ENCODE peak calls at places on chromosomes 3 and 15, in nine cellular contexts. H is A673, Y is tibial artery, X is fibroblast of lung, C is body of pancreas, I is upper lobe of right lung, T is transverse colon, G is psoas muscle, Q is A549. V is an unnamed sample.

GRCh38 chr3:173403376-173403775 is 5.8 kb downstream of the NLGN1 start:
- DNase-seq in H (no peak), Y (no peak), X (peak), C (no peak), I (no peak), T (no peak), G (no peak), Q (no peak), V (no peak)

GRCh38 chr3:72176537-72177041 is 391.6 kb upstream of the PROK2 start:
- DNase-seq in H (no peak), Y (no peak), X (no peak), C (no peak), I (no peak), T (peak), G (no peak), Q (no peak), V (peak)

GRCh38 chr15:59371458-59372351 is 966 bp downstream of the MYO1E start:
- DNase-seq in H (peak), Y (peak), X (no peak), C (peak), I (peak), T (peak), G (peak), Q (no peak), V (no peak)

GRCh38 chr15:95536638-95537037 is 793.9 kb upstream of the NR2F2 start:
- DNase-seq in H (no peak), Y (no peak), X (no peak), C (no peak), I (no peak), T (no peak), G (no peak), Q (no peak), V (no peak)

GRCh38 chr15:84714816-84715215 is 1.1 kb downstream of the SEC11A start:
- DNase-seq in H (no peak), Y (no peak), X (no peak), C (no peak), I (no peak), T (no peak), G (no peak), Q (no peak), V (no peak)

GRCh38 chr3:46298871-46299607 is 54.9 kb upstream of the CCR2 start:
- DNase-seq in H (no peak), Y (no peak), X (no peak), C (no peak), I (no peak), T (no peak), G (no peak), Q (no peak), V (no peak)

GRCh38 chr3:59052803-59053411 is 3.1 kb upstream of the CFAP20DC start:
- DNase-seq in H (peak), Y (no peak), X (peak), C (peak), I (no peak), T (no peak), G (no peak), Q (peak), V (no peak)

GRCh38 chr3:81443457-81443782 is 318.0 kb downstream of the GBE1 start:
- DNase-seq in H (no peak), Y (no peak), X (no peak), C (no peak), I (no peak), T (no peak), G (no peak), Q (no peak), V (no peak)

GRCh38 chr3:60010778-60011177 is 961.0 kb upstream of the CFAP20DC start:
- DNase-seq in H (no peak), Y (no peak), X (no peak), C (no peak), I (no peak), T (no peak), G (no peak), Q (no peak), V (peak)

GRCh38 chr15:97446138-97446537 is 514.4 kb upstream of the ARRDC4 start:
- DNase-seq in H (peak), Y (no peak), X (no peak), C (no peak), I (no peak), T (no peak), G (no peak), Q (no peak), V (no peak)

GRCh38 chr3:127740136-127740915 is 67.6 kb downstream of the ABTB1 start:
- DNase-seq in H (no peak), Y (no peak), X (no peak), C (peak), I (no peak), T (no peak), G (no peak), Q (no peak), V (no peak)

GRCh38 chr3:12405432-12406272 is 78.6 kb upstream of the TSEN2 start:
- DNase-seq in H (peak), Y (peak), X (peak), C (peak), I (peak), T (peak), G (peak), Q (peak), V (peak)

GRCh38 chr3:184598220-184598927 is 36.8 kb downstream of the EPHB3 start:
- DNase-seq in H (no peak), Y (no peak), X (no peak), C (no peak), I (peak), T (no peak), G (no peak), Q (no peak), V (no peak)

GRCh38 chr3:171347017-171347979 is 112.9 kb downstream of the TNIK start:
- DNase-seq in H (peak), Y (no peak), X (peak), C (no peak), I (no peak), T (no peak), G (no peak), Q (no peak), V (no peak)

GRCh38 chr3:2274531-2274930 is 175.9 kb downstream of the CNTN4 start:
- DNase-seq in H (no peak), Y (no peak), X (no peak), C (no peak), I (no peak), T (no peak), G (no peak), Q (no peak), V (no peak)

GRCh38 chr3:103515116-103515515 is 1080.3 kb downstream of the ZPLD1 start:
- DNase-seq in H (no peak), Y (no peak), X (no peak), C (no peak), I (no peak), T (no peak), G (no peak), Q (no peak), V (no peak)

GRCh38 chr3:35664460-35664919 is 25.2 kb downstream of the ARPP21 start:
- DNase-seq in H (peak), Y (no peak), X (peak), C (peak), I (peak), T (no peak), G (peak), Q (no peak), V (peak)

GRCh38 chr3:46491089-46492070 is 6.4 kb upstream of the RTP3 start:
- DNase-seq in H (no peak), Y (no peak), X (no peak), C (peak), I (no peak), T (no peak), G (no peak), Q (no peak), V (no peak)

GRCh38 chr15:71747128-71748083 is 62.9 kb upstream of the NR2E3 start:
- DNase-seq in H (no peak), Y (no peak), X (peak), C (no peak), I (no peak), T (no peak), G (no peak), Q (peak), V (peak)

GRCh38 chr3:171453175-171453868 is 6.9 kb downstream of the TNIK start:
- DNase-seq in H (peak), Y (no peak), X (peak), C (no peak), I (no peak), T (no peak), G (no peak), Q (no peak), V (no peak)

GRCh38 chr3:134879991-134880390 is 84.9 kb downstream of the EPHB1 start:
- DNase-seq in H (no peak), Y (no peak), X (no peak), C (no peak), I (no peak), T (no peak), G (no peak), Q (no peak), V (no peak)

GRCh38 chr3:48664313-48664644 is 1.6 kb upstream of the CELSR3 start:
- DNase-seq in H (no peak), Y (no peak), X (no peak), C (no peak), I (no peak), T (no peak), G (no peak), Q (no peak), V (no peak)

GRCh38 chr15:48796930-48797329 is 13.9 kb downstream of the CEP152 start:
- DNase-seq in H (no peak), Y (no peak), X (peak), C (no peak), I (no peak), T (no peak), G (no peak), Q (peak), V (no peak)

GRCh38 chr15:50864876-50865275 is 43.6 kb upstream of the AP4E1 start:
- DNase-seq in H (no peak), Y (no peak), X (no peak), C (no peak), I (no peak), T (no peak), G (no peak), Q (no peak), V (no peak)

GRCh38 chr3:68972358-68972979 is 40.1 kb upstream of the TAFA4 start:
- DNase-seq in H (peak), Y (no peak), X (peak), C (peak), I (no peak), T (peak), G (peak), Q (peak), V (no peak)

GRCh38 chr3:105466072-105466471 is 99.4 kb downstream of the ALCAM start:
- DNase-seq in H (no peak), Y (no peak), X (no peak), C (no peak), I (no peak), T (no peak), G (no peak), Q (no peak), V (no peak)

GRCh38 chr3:32432711-32433530 is 41.3 kb downstream of the CMTM7 start:
- DNase-seq in H (no peak), Y (no peak), X (peak), C (no peak), I (no peak), T (no peak), G (no peak), Q (no peak), V (no peak)

GRCh38 chr3:38121451-38121831 is 15.5 kb downstream of the ACAA1 start:
- DNase-seq in H (no peak), Y (peak), X (no peak), C (no peak), I (no peak), T (no peak), G (no peak), Q (no peak), V (peak)

GRCh38 chr3:179929091-179929529 is 107.6 kb downstream of the PEX5L start:
- DNase-seq in H (peak), Y (peak), X (peak), C (peak), I (no peak), T (peak), G (peak), Q (peak), V (peak)

GRCh38 chr3:42503957-42504333 is 1.5 kb downstream of the VIPR1 start:
- DNase-seq in H (no peak), Y (peak), X (no peak), C (peak), I (peak), T (peak), G (no peak), Q (no peak), V (no peak)

GRCh38 chr3:173653781-173654180 is 256.2 kb downstream of the NLGN1 start:
- DNase-seq in H (no peak), Y (no peak), X (peak), C (no peak), I (no peak), T (no peak), G (no peak), Q (no peak), V (no peak)

GRCh38 chr3:3998140-3998977 is 199.1 kb downstream of the LRRN1 start:
- DNase-seq in H (peak), Y (no peak), X (peak), C (no peak), I (no peak), T (no peak), G (no peak), Q (peak), V (no peak)

GRCh38 chr3:147930417-147930816 is 521.3 kb downstream of the ZIC1 start:
- DNase-seq in H (peak), Y (no peak), X (no peak), C (no peak), I (no peak), T (no peak), G (no peak), Q (peak), V (no peak)

DNA sequence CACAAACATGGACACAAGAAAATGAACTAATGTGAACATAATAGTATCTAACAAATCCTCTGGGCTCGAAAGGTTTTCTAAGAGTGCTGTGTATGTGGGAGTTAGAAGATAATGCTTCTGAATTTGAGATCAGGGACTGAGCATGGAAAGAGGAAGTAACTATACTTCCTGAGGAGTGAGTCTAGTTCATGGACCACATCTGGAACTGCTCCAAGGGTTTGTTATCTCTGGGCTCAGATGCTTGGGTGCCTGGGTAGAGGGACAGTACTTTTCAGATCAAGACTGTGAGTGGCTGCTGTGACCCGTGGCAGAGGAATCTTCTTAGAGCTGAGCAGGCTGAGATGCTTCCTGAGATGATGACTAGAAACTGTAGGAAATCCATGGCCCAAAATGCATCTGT is 28.5 kb downstream of the TBC1D23 start:
- DNase-seq in H (peak), Y (no peak), X (no peak), C (no peak), I (no peak), T (no peak), G (no peak), Q (no peak), V (no peak)
- H3K27ac ChIP-seq in H (no peak), Y (no peak), X (no peak), C (no peak), I (no peak), T (no peak), G (no peak), Q (no peak), V (no peak)

DNA sequence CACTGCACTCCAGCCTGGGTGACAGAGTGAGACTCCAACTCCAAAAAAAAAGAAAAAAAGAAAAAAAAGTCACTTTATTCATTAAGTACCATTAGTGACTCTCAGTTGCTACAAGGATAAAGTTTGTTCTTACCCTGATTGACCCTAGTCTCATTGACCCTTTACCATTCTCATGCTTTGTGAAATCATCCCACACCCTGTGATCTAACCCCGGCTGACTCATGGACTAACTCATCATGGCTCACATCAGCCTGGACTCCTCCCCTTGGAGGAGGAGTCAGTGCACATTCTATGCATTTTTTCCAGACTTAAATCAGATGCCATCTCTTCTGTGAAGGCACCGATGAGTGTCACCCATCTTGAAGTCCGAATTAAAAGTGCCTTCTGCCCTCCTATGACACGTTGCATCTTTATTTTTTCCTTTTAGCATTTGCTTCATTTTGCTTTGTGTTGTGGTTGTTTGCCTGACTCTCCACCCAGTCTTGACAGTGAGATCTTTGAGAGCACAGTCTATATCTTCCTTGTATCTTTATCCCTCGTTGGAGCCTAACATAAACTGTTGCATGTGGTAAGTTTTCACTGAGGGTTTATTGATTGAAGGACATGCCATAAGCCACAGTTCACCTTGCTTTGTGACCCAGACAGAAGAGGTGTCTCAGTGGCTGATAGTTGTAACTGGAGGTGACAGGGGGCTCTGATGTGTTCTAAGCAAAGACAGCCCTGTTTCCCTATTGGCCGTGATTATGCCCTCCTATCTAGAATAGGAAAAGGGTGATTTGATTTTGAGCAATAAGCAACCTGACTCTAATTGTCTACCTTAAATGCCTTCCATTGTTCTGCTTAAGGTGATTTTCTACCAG is 72.1 kb downstream of the IL1RAP start:
- DNase-seq in H (peak), Y (peak), X (peak), C (no peak), I (no peak), T (no peak), G (peak), Q (peak), V (no peak)
- H3K4me3 ChIP-seq in H (peak), Y (no peak), X (no peak), C (no peak), I (no peak), T (no peak), G (no peak), Q (peak), V (no peak)

GRCh38 chr15:62758126-62758951 is 284.2 kb upstream of the TPM1 start:
- DNase-seq in H (peak), Y (peak), X (peak), C (peak), I (no peak), T (peak), G (peak), Q (peak), V (no peak)

GRCh38 chr15:62756326-62756994 is 286.1 kb upstream of the TPM1 start:
- DNase-seq in H (no peak), Y (no peak), X (no peak), C (no peak), I (no peak), T (no peak), G (no peak), Q (no peak), V (no peak)

GRCh38 chr15:62758952-62759349 is 283.6 kb upstream of the TPM1 start:
- DNase-seq in H (no peak), Y (no peak), X (no peak), C (no peak), I (no peak), T (no peak), G (no peak), Q (no peak), V (no peak)

GRCh38 chr15:62757535-62757934 is 285.0 kb upstream of the TPM1 start:
- DNase-seq in H (no peak), Y (no peak), X (no peak), C (no peak), I (no peak), T (no peak), G (no peak), Q (no peak), V (no peak)

GRCh38 chr15:62756995-62757360 is 285.6 kb upstream of the TPM1 start:
- DNase-seq in H (no peak), Y (no peak), X (no peak), C (no peak), I (no peak), T (no peak), G (no peak), Q (no peak), V (no peak)
- TF ChIP-seq CTCF in H (no peak), Y (no peak), X (no peak), C (no peak), I (no peak), T (no peak), G (no peak), Q (no peak), V (no peak)

GRCh38 chr15:44719293-44719999 is 8.1 kb downstream of the B2M start:
- DNase-seq in H (no peak), Y (no peak), X (peak), C (no peak), I (no peak), T (no peak), G (no peak), Q (no peak), V (no peak)

GRCh38 chr15:44718927-44719292 is 7.6 kb downstream of the B2M start:
- DNase-seq in H (no peak), Y (no peak), X (no peak), C (no peak), I (no peak), T (no peak), G (no peak), Q (no peak), V (no peak)

GRCh38 chr15:44720460-44721185 is 9.3 kb downstream of the B2M start:
- DNase-seq in H (no peak), Y (no peak), X (no peak), C (no peak), I (no peak), T (no peak), G (no peak), Q (no peak), V (no peak)

GRCh38 chr15:44718180-44718926 is 7.0 kb downstream of the B2M start:
- DNase-seq in H (no peak), Y (no peak), X (no peak), C (no peak), I (no peak), T (no peak), G (no peak), Q (no peak), V (no peak)

GRCh38 chr15:44722011-44722410 is 10.7 kb downstream of the B2M start:
- DNase-seq in H (no peak), Y (no peak), X (no peak), C (no peak), I (no peak), T (no peak), G (no peak), Q (no peak), V (no peak)
- H3K27ac ChIP-seq in H (peak), Y (no peak), X (no peak), C (no peak), I (no peak), T (no peak), G (no peak), Q (no peak), V (no peak)

GRCh38 chr15:69297642-69298353 is 914 bp upstream of the PAQR5 start:
- DNase-seq in H (no peak), Y (no peak), X (no peak), C (no peak), I (peak), T (no peak), G (no peak), Q (peak), V (no peak)

GRCh38 chr15:69298697-69299441 is at the start of gene PAQR5:
- DNase-seq in H (peak), Y (no peak), X (no peak), C (peak), I (peak), T (peak), G (peak), Q (peak), V (peak)

GRCh38 chr15:69293741-69294615 is 4.7 kb upstream of the PAQR5 start:
- DNase-seq in H (no peak), Y (no peak), X (no peak), C (no peak), I (peak), T (no peak), G (no peak), Q (no peak), V (peak)

GRCh38 chr15:69298354-69298696 is 387 bp upstream of the PAQR5 start:
- DNase-seq in H (no peak), Y (no peak), X (no peak), C (no peak), I (peak), T (no peak), G (no peak), Q (no peak), V (no peak)

GRCh38 chr15:69296606-69297005 is 2.1 kb upstream of the PAQR5 start:
- DNase-seq in H (no peak), Y (no peak), X (no peak), C (no peak), I (peak), T (no peak), G (no peak), Q (no peak), V (no peak)
- H3K4me3 ChIP-seq in H (no peak), Y (no peak), X (no peak), C (no peak), I (peak), T (no peak), G (no peak), Q (no peak), V (no peak)